ENCODE peak calls at places on chromosomes 13 and 19, in six cellular contexts. One of them, this sample, is unnamed. For H3K36me3 and H3K4me1, the result is how much of the 10 kb centered on the place peaks cover.

GRCh38 chr13:50357586-50358118 is 342.4 kb downstream of the KCNRG start:
- DNase-seq in neural progenitor cell: no peak
- DNase-seq in IMR-90: peak
- DNase-seq in thoracic aorta: no peak
- DNase-seq in A673: no peak
- DNase-seq in uterus: peak
- DNase-seq in this sample: no peak

GRCh38 chr13:97141564-97142005 is 80.5 kb upstream of the MBNL2 start:
- DNase-seq in thoracic aorta: no peak
- DNase-seq in neural progenitor cell: peak
- DNase-seq in IMR-90: peak
- DNase-seq in A673: peak
- DNase-seq in uterus: peak
- DNase-seq in this sample: peak

GRCh38 chr19:31356587-31357314 is 7.5 kb upstream of the TSHZ3 start:
- DNase-seq in neural progenitor cell: peak
- DNase-seq in thoracic aorta: no peak
- DNase-seq in A673: no peak
- DNase-seq in IMR-90: no peak
- DNase-seq in uterus: no peak
- DNase-seq in this sample: no peak

GRCh38 chr19:32543107-32543900 is 37.7 kb upstream of the PDCD5 start:
- DNase-seq in uterus: no peak
- DNase-seq in A673: no peak
- DNase-seq in thoracic aorta: no peak
- DNase-seq in IMR-90: peak
- DNase-seq in neural progenitor cell: no peak
- DNase-seq in this sample: no peak

GRCh38 chr19:49614096-49614857 is 23.3 kb downstream of the PRR12 start:
- DNase-seq in IMR-90: peak
- DNase-seq in uterus: no peak
- DNase-seq in neural progenitor cell: no peak
- DNase-seq in thoracic aorta: no peak
- DNase-seq in A673: no peak
- DNase-seq in this sample: no peak

GRCh38 chr19:16951529-16951928 is 62.7 kb downstream of the F2RL3 start:
- DNase-seq in A673: no peak
- DNase-seq in uterus: no peak
- DNase-seq in IMR-90: peak
- DNase-seq in neural progenitor cell: no peak
- DNase-seq in thoracic aorta: no peak
- DNase-seq in this sample: no peak

GRCh38 chr13:33176526-33176925 is 109.0 kb downstream of the STARD13 start:
- DNase-seq in neural progenitor cell: no peak
- DNase-seq in thoracic aorta: no peak
- DNase-seq in uterus: no peak
- DNase-seq in IMR-90: peak
- DNase-seq in A673: no peak
- DNase-seq in this sample: no peak

GRCh38 chr19:44308011-44308410 is 3.2 kb upstream of the ZNF235 start:
- DNase-seq in thoracic aorta: no peak
- DNase-seq in neural progenitor cell: no peak
- DNase-seq in A673: no peak
- DNase-seq in uterus: no peak
- DNase-seq in IMR-90: no peak
- DNase-seq in this sample: no peak

GRCh38 chr13:80340643-80341097 is 256 bp downstream of the SPRY2 start:
- DNase-seq in A673: peak
- DNase-seq in neural progenitor cell: no peak
- DNase-seq in uterus: no peak
- DNase-seq in thoracic aorta: no peak
- DNase-seq in IMR-90: peak
- DNase-seq in this sample: peak

GRCh38 chr13:42612021-42612765 is 38.2 kb downstream of the TNFSF11 start:
- DNase-seq in A673: no peak
- DNase-seq in uterus: no peak
- DNase-seq in thoracic aorta: no peak
- DNase-seq in neural progenitor cell: no peak
- DNase-seq in IMR-90: no peak
- DNase-seq in this sample: no peak

GRCh38 chr13:33676045-33676699 is 141.8 kb upstream of the RFC3 start:
- DNase-seq in IMR-90: no peak
- DNase-seq in uterus: no peak
- DNase-seq in neural progenitor cell: no peak
- DNase-seq in A673: no peak
- DNase-seq in thoracic aorta: no peak
- DNase-seq in this sample: no peak

DNA sequence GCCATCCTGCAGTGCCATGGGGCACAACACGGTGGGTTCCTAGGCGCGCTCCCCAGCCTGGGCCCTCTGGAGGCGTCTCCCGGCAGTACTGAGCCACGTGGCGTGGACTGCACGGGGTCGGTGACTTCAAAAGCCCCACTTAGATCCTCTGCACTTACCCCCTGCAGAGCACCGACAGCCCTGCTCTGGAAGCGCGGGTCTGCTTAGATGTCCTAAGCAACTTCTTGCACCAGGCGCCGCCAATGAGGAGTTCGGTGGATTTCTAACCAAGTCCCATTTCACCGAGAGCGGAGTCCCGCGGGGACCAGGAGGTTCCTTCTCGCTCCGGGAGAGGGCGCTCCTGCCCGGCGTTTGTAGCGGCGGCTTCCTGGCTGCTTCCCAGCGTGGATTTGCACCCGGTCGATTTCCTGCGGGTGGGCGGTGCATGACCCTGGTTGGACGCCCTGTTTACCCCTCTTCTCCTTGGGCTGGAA is 25.2 kb upstream of the ZNF845 start:
- DNase-seq in uterus: no peak
- DNase-seq in A673: peak
- DNase-seq in neural progenitor cell: peak
- DNase-seq in IMR-90: no peak
- DNase-seq in thoracic aorta: no peak
- DNase-seq in this sample: no peak
- TF ChIP-seq CTCF in uterus: peak
- TF ChIP-seq CTCF in A673: peak
- TF ChIP-seq CTCF in neural progenitor cell: peak
- TF ChIP-seq CTCF in IMR-90: no peak
- TF ChIP-seq CTCF in thoracic aorta: no peak
- TF ChIP-seq CTCF in this sample: no peak

GRCh38 chr13:29523199-29523931 is 72.1 kb downstream of the SLC7A1 start:
- DNase-seq in thoracic aorta: no peak
- DNase-seq in uterus: no peak
- DNase-seq in neural progenitor cell: no peak
- DNase-seq in A673: no peak
- DNase-seq in IMR-90: no peak
- DNase-seq in this sample: peak
- H3K36me3 ChIP-seq in thoracic aorta: under half
- H3K36me3 ChIP-seq in uterus: under half
- H3K36me3 ChIP-seq in neural progenitor cell: under half
- H3K36me3 ChIP-seq in A673: half or more
- H3K36me3 ChIP-seq in IMR-90: half or more
- H3K36me3 ChIP-seq in this sample: half or more

GRCh38 chr19:47644743-47645499 is 36.0 kb downstream of the BICRA start:
- DNase-seq in neural progenitor cell: no peak
- DNase-seq in thoracic aorta: no peak
- DNase-seq in IMR-90: no peak
- DNase-seq in uterus: no peak
- DNase-seq in A673: peak
- DNase-seq in this sample: no peak
- H3K4me1 ChIP-seq in neural progenitor cell: under half
- H3K4me1 ChIP-seq in thoracic aorta: under half
- H3K4me1 ChIP-seq in IMR-90: under half
- H3K4me1 ChIP-seq in uterus: under half
- H3K4me1 ChIP-seq in A673: under half
- H3K4me1 ChIP-seq in this sample: under half

DNA sequence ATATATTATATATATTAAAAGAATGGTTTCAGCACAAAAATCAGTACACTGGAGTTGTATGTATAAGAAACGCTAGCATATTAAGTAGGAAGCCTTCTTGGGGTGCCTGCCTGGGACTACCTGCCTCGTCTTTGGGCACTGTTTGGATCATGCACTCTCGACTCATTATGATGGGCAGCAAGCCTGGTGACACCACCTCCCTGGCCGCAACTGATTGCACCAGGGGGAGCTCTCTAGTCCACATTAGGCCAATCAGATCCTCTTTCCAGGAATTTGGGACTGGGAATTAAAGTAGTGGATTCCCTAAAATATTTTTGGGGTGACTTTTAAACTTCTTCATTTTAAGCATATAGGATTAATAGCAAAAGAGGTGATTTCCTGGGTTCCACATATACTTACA is 56.0 kb upstream of the RGCC start:
- DNase-seq in uterus: no peak
- DNase-seq in IMR-90: no peak
- DNase-seq in neural progenitor cell: peak
- DNase-seq in thoracic aorta: no peak
- DNase-seq in A673: peak
- DNase-seq in this sample: no peak
- TF ChIP-seq CTCF in uterus: no peak
- TF ChIP-seq CTCF in IMR-90: no peak
- TF ChIP-seq CTCF in neural progenitor cell: no peak
- TF ChIP-seq CTCF in thoracic aorta: no peak
- TF ChIP-seq CTCF in A673: peak
- TF ChIP-seq CTCF in this sample: no peak

GRCh38 chr19:5245631-5246553 is 94.7 kb downstream of the PTPRS start:
- DNase-seq in uterus: no peak
- DNase-seq in IMR-90: no peak
- DNase-seq in thoracic aorta: no peak
- DNase-seq in A673: no peak
- DNase-seq in neural progenitor cell: no peak
- DNase-seq in this sample: no peak

GRCh38 chr19:5244351-5244750 is 96.3 kb downstream of the PTPRS start:
- DNase-seq in uterus: no peak
- DNase-seq in thoracic aorta: no peak
- DNase-seq in IMR-90: no peak
- DNase-seq in A673: no peak
- DNase-seq in neural progenitor cell: no peak
- DNase-seq in this sample: no peak

GRCh38 chr19:5246554-5247155 is 94.0 kb downstream of the PTPRS start:
- DNase-seq in neural progenitor cell: no peak
- DNase-seq in uterus: no peak
- DNase-seq in IMR-90: no peak
- DNase-seq in A673: no peak
- DNase-seq in thoracic aorta: no peak
- DNase-seq in this sample: no peak

GRCh38 chr19:5240011-5240410 is 100.6 kb downstream of the PTPRS start:
- DNase-seq in IMR-90: no peak
- DNase-seq in neural progenitor cell: no peak
- DNase-seq in A673: no peak
- DNase-seq in uterus: no peak
- DNase-seq in thoracic aorta: no peak
- DNase-seq in this sample: no peak

DNA sequence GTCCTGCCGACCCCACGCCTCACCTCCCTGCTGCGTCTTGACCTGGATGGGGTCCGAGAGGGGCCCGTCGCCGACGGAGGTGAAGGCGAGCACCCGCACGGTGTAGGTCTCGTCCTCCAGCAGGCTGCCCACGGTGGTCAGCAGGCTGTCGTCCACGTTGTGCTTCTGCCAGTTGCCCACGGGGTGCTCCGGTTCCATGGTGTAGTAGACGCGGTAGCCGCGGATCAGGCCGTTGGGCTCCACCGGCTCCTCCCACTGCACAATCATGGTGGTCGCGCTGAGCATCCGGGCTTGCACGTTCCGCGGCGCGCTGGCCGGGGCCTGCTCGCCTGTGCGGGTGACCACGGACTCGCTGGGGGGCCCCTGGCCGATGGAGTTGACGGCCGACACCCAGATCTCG is 96.7 kb downstream of the PTPRS start:
- DNase-seq in uterus: no peak
- DNase-seq in neural progenitor cell: no peak
- DNase-seq in thoracic aorta: no peak
- DNase-seq in IMR-90: no peak
- DNase-seq in A673: no peak
- DNase-seq in this sample: no peak
- H3K36me3 ChIP-seq in uterus: under half
- H3K36me3 ChIP-seq in neural progenitor cell: under half
- H3K36me3 ChIP-seq in thoracic aorta: under half
- H3K36me3 ChIP-seq in IMR-90: under half
- H3K36me3 ChIP-seq in A673: under half
- H3K36me3 ChIP-seq in this sample: under half

GRCh38 chr19:20107301-20107700 is 29.5 kb downstream of the ZNF90 start:
- DNase-seq in neural progenitor cell: no peak
- DNase-seq in thoracic aorta: no peak
- DNase-seq in IMR-90: no peak
- DNase-seq in uterus: no peak
- DNase-seq in A673: no peak
- DNase-seq in this sample: no peak
- H3K4me1 ChIP-seq in neural progenitor cell: under half
- H3K4me1 ChIP-seq in thoracic aorta: under half
- H3K4me1 ChIP-seq in IMR-90: under half
- H3K4me1 ChIP-seq in uterus: under half
- H3K4me1 ChIP-seq in A673: under half
- H3K4me1 ChIP-seq in this sample: under half

DNA sequence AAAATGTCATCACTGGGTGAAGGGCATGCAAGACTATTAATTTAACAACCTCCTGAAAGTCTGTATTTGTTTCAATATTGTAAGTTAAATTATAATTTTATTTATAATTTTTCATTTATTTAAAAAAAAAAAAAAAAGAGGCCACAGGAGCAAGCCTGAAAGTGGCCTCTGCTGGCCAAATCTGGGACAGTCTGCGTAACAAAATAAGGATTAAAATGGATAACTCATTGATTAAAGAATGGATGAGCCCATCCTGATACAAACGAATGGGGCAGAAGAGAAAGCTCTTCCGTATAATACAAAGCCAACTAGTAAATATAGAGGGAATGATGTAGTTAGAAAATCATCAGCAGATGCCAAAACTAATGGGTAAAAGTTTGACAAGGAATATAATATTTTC is 36.2 kb downstream of the SUCLA2 start:
- DNase-seq in IMR-90: no peak
- DNase-seq in thoracic aorta: no peak
- DNase-seq in uterus: no peak
- DNase-seq in A673: no peak
- DNase-seq in neural progenitor cell: no peak
- DNase-seq in this sample: no peak
- TF ChIP-seq CTCF in IMR-90: no peak
- TF ChIP-seq CTCF in thoracic aorta: no peak
- TF ChIP-seq CTCF in uterus: no peak
- TF ChIP-seq CTCF in A673: no peak
- TF ChIP-seq CTCF in neural progenitor cell: no peak
- TF ChIP-seq CTCF in this sample: no peak

This sample was measured in tibial nerve.